ENCODE peak calls at places on chromosomes 7 and 10, in ten cellular contexts. S is testis; L is GM23248; K is neural progenitor cell; T is CD4-positive, alpha-beta memory T cell; Z is CD8-positive, alpha-beta memory T cell; D is DND-41; A is BJ; Q is kidney epithelial cell; U is aorta. O is an unnamed sample. For H3K36me3 and H3K27me3, the result is how much of the 10 kb centered on the place peaks cover.

GRCh38 chr10:56905051-56905450 is 544.0 kb upstream of the ZWINT start:
- DNase-seq in K (no peak), Q (no peak), A (no peak), T (no peak), Z (no peak), S (no peak), L (no peak), D (no peak), U (no peak), O (no peak)

GRCh38 chr7:36949711-36950600 is 225.7 kb upstream of the AOAH start:
- DNase-seq in S (peak), Q (no peak), T (no peak), Z (no peak), A (no peak), U (no peak), L (peak), D (no peak), K (no peak), O (no peak)

GRCh38 chr7:100825760-100826545 is 1.4 kb downstream of the EPHB4 start:
- DNase-seq in Q (no peak), Z (no peak), T (no peak), K (peak), D (no peak), L (peak), A (no peak), S (no peak), U (no peak), O (no peak)

GRCh38 chr7:43559939-43560335 is 23.0 kb upstream of the STK17A start:
- DNase-seq in K (no peak), L (no peak), Q (no peak), Z (no peak), A (no peak), T (no peak), U (no peak), S (no peak), D (no peak), O (no peak)

GRCh38 chr10:124152781-124153600 is 59.6 kb upstream of the CHST15 start:
- DNase-seq in A (no peak), Q (peak), T (no peak), D (peak), S (no peak), K (no peak), Z (no peak), L (peak), U (no peak), O (peak)

GRCh38 chr7:87853237-87853864 is 22.8 kb downstream of the SLC25A40 start:
- DNase-seq in D (no peak), T (no peak), L (peak), Z (no peak), U (no peak), Q (no peak), A (no peak), S (no peak), K (no peak), O (no peak)

GRCh38 chr10:65765006-65765546 is 1160.8 kb upstream of the LRRTM3 start:
- DNase-seq in A (no peak), Q (no peak), U (no peak), T (no peak), D (no peak), K (no peak), L (no peak), Z (no peak), S (no peak), O (no peak)

GRCh38 chr10:5419466-5420094 is 7.2 kb downstream of the NET1 start:
- DNase-seq in Z (no peak), Q (no peak), S (no peak), U (no peak), T (no peak), L (no peak), A (no peak), D (no peak), K (no peak), O (no peak)

GRCh38 chr7:21867816-21868646 is 77.7 kb downstream of the CDCA7L start:
- DNase-seq in Q (no peak), T (no peak), D (no peak), K (no peak), S (no peak), Z (no peak), L (no peak), U (no peak), A (no peak), O (no peak)

GRCh38 chr10:28411136-28411460 is 108.2 kb upstream of the MPP7 start:
- DNase-seq in K (no peak), U (no peak), S (no peak), Z (no peak), Q (no peak), A (no peak), T (no peak), L (no peak), D (no peak), O (no peak)

GRCh38 chr7:139825666-139826290 is 3.3 kb upstream of the TBXAS1 start:
- DNase-seq in Q (no peak), L (peak), S (no peak), A (no peak), T (no peak), K (no peak), D (no peak), U (no peak), Z (no peak), O (no peak)

GRCh38 chr10:126397640-126398382 is 9.5 kb upstream of the ADAM12 start:
- DNase-seq in U (no peak), D (no peak), Q (peak), S (no peak), Z (no peak), K (peak), A (peak), L (peak), T (no peak), O (no peak)

GRCh38 chr7:98357751-98358161 is 43.1 kb downstream of the BAIAP2L1 start:
- DNase-seq in U (peak), Q (no peak), A (no peak), K (no peak), T (no peak), L (peak), D (no peak), Z (no peak), S (peak), O (no peak)

GRCh38 chr7:108454674-108455523 is 1.3 kb downstream of the NRCAM start:
- DNase-seq in K (peak), U (no peak), D (no peak), Q (no peak), Z (no peak), L (peak), A (no peak), T (no peak), S (peak), O (no peak)

DNA sequence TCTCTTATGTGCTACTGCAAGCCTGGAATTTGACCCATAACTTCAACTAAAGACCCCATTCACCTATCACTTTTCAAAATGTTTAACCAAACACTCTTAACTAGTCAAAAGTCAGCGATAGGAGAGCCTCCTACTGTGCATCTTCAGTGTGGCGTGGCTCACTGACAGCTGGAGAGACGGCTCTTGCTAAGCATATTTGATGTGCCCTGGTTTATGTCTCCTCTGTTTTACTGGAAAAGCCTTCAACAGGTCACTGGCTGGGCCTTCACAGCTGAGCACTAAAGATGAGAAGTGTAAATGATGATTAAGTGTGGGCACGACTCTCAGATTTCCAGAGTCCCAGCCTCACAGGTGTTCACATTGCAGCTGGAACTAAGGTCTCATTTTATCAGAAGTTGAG is 472.1 kb downstream of the SEMA3D start:
- DNase-seq in L (no peak), Z (no peak), K (peak), D (no peak), S (no peak), T (no peak), U (no peak), Q (no peak), A (no peak), O (no peak)
- H3K36me3 ChIP-seq in L (under half), Z (under half), K (under half), D (under half), S (under half), T (under half), U (under half), Q (under half), A (under half), O (under half)

GRCh38 chr7:155166108-155166507 is 96.0 kb downstream of the HTR5A start:
- DNase-seq in U (no peak), Q (no peak), L (no peak), D (no peak), T (no peak), Z (no peak), K (peak), A (no peak), S (no peak), O (no peak)
- H3K27me3 ChIP-seq in U (under half), Q (under half), L (under half), D (under half), T (under half), Z (under half), K (under half), A (under half), S (under half), O (under half)

DNA sequence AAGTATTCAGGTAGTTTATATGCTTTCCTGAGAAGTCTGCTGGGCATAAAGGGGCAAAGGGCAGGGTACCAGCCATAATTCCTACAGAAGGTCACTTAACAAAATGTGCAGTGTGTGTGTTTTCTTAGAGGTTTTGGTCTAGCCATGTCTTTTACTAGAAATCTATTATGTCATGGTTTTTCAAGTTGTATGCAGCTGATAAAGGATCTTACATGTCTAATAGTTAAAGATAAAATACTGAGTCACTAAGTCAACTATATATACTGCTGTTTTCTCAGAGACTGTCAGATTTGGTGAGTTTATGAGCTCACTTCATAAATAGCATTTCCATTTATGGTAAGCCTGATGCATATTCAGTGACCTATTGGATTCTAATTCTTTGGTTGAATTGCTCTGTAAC is 7.7 kb downstream of the CASP2 start:
- DNase-seq in D (no peak), T (no peak), S (no peak), Z (no peak), U (no peak), K (no peak), L (no peak), Q (no peak), A (no peak), O (no peak)
- H3K4me3 ChIP-seq in D (no peak), T (no peak), S (no peak), Z (no peak), U (no peak), K (no peak), L (no peak), Q (no peak), A (no peak), O (no peak)

GRCh38 chr7:51104278-51104677 is 212.3 kb downstream of the COBL start:
- DNase-seq in U (no peak), Z (no peak), S (no peak), L (no peak), D (no peak), Q (no peak), K (no peak), T (no peak), A (no peak), O (no peak)
- H3K36me3 ChIP-seq in U (under half), Z (under half), S (under half), L (under half), D (under half), Q (under half), K (under half), T (under half), A (under half), O (under half)

O was measured in heart right ventricle.